ENCODE peak calls at places on chromosome 21, in five cellular contexts. D is stimulated activated CD8-positive, alpha-beta memory T cell treated with anti-CD3 and anti-CD28 coated beads, Interleukin-15, amount 100 ng/mL, for 24 hours; L is HT1080; R is lung microvascular endothelial cell; W is activated T-cell treated with anti-CD3 and anti-CD28 coated beads, Interleukin-2, amount 50 U/mL, for 72 hours. V is an unnamed sample.

GRCh38 chr21:39208624-39209333 is 25.5 kb upstream of the PSMG1 start:
- DNase-seq in D (no peak), W (no peak), R (no peak), L (no peak), V (no peak)

GRCh38 chr21:45618846-45619485 is 24.6 kb upstream of the PCBP3 start:
- DNase-seq in L (no peak), W (no peak), D (no peak), R (no peak), V (no peak)

GRCh38 chr21:43834146-43834905 is 30.7 kb upstream of the AGPAT3 start:
- DNase-seq in L (no peak), W (no peak), R (no peak), D (no peak), V (peak; percentile 68)

GRCh38 chr21:33022828-33023573 is 2.7 kb upstream of the OLIG2 start:
- DNase-seq in W (no peak), R (no peak), L (no peak), D (no peak), V (no peak)

GRCh38 chr21:45331521-45332257 is 44.0 kb upstream of the POFUT2 start:
- DNase-seq in D (no peak), W (no peak), R (no peak), L (no peak), V (peak; percentile 51)

GRCh38 chr21:37006521-37007291 is at the start of gene RIPPLY3:
- DNase-seq in W (peak; percentile 31), D (no peak), L (no peak), R (peak; percentile 3), V (peak; percentile 83)

GRCh38 chr21:36753556-36753955 is 54.6 kb downstream of the SIM2 start:
- DNase-seq in W (no peak), R (peak; percentile 61), L (peak; percentile 41), D (no peak), V (no peak)

GRCh38 chr21:44568261-44568660 is 5.3 kb upstream of the KRTAP10-4 start:
- DNase-seq in R (no peak), W (no peak), D (no peak), L (no peak), V (no peak)

GRCh38 chr21:45990741-45991605 is 9.4 kb downstream of the COL6A1 start:
- DNase-seq in R (no peak), W (no peak), D (no peak), L (no peak), V (peak; percentile 77)

GRCh38 chr21:21029159-21029558 is 30.9 kb downstream of the NCAM2 start:
- DNase-seq in L (peak; percentile 12), D (no peak), W (no peak), R (no peak), V (no peak)

GRCh38 chr21:16418211-16418610 is 688.4 kb downstream of the USP25 start:
- DNase-seq in D (no peak), W (no peak), R (peak; percentile 22), L (no peak), V (no peak)

GRCh38 chr21:43193651-43194302 is 25.0 kb downstream of the CRYAA start:
- DNase-seq in W (no peak), R (peak; percentile 82), L (peak; percentile 84), D (no peak), V (peak; percentile 63)

GRCh38 chr21:39119696-39120290 is 63.5 kb downstream of the PSMG1 start:
- DNase-seq in W (no peak), R (no peak), L (no peak), D (no peak), V (no peak)

GRCh38 chr21:46191686-46192575 is 7.7 kb upstream of the SPATC1L start:
- DNase-seq in L (no peak), R (no peak), D (no peak), W (no peak), V (no peak)

GRCh38 chr21:34922487-34922886 is 126.6 kb downstream of the RUNX1 start:
- DNase-seq in R (no peak), L (no peak), D (no peak), W (no peak), V (no peak)

GRCh38 chr21:25171438-25171837 is 435.8 kb downstream of the MRPL39 start:
- DNase-seq in D (no peak), W (no peak), L (peak; percentile 72), R (no peak), V (no peak)

GRCh38 chr21:42731264-42732032 is 78.0 kb downstream of the PDE9A start:
- DNase-seq in L (no peak), W (no peak), D (no peak), R (no peak), V (no peak)

GRCh38 chr21:42590431-42591131 is 62.8 kb upstream of the PDE9A start:
- DNase-seq in L (no peak), W (peak; percentile 16), D (no peak), R (no peak), V (peak; percentile 14)

GRCh38 chr21:42614391-42614790 is 39.0 kb upstream of the PDE9A start:
- DNase-seq in D (no peak), L (no peak), R (no peak), W (peak; percentile 68), V (no peak)

GRCh38 chr21:41168391-41169257 is 664 bp downstream of the BACE2 start:
- DNase-seq in W (peak; percentile 12), L (peak; percentile 48), D (no peak), R (peak; percentile 41), V (peak; percentile 56)

GRCh38 chr21:39637197-39637970 is 24.6 kb downstream of the B3GALT5 start:
- DNase-seq in L (no peak), R (no peak), W (no peak), D (no peak), V (no peak)

GRCh38 chr21:28872218-28872617 is 120.5 kb downstream of the LTN1 start:
- DNase-seq in R (no peak), L (no peak), D (no peak), W (no peak), V (no peak)

GRCh38 chr21:45448810-45449657 is 44.1 kb downstream of the COL18A1 start:
- DNase-seq in R (no peak), W (no peak), D (no peak), L (no peak), V (no peak)

GRCh38 chr21:31894441-31894840 is 21.6 kb downstream of the HUNK start:
- DNase-seq in R (no peak), L (no peak), D (no peak), W (no peak), V (no peak)

GRCh38 chr21:32348604-32349332 is 44.0 kb downstream of the URB1 start:
- DNase-seq in L (no peak), D (no peak), W (no peak), R (no peak), V (peak; percentile 32)

GRCh38 chr21:36145259-36145658 is 10.4 kb downstream of the CBR3 start:
- DNase-seq in L (no peak), D (no peak), W (no peak), R (no peak), V (no peak)

GRCh38 chr21:28884481-28884880 is 108.2 kb downstream of the LTN1 start:
- DNase-seq in D (no peak), W (no peak), L (no peak), R (peak; percentile 6), V (no peak)

GRCh38 chr21:45330075-45330781 is 42.5 kb upstream of the POFUT2 start:
- DNase-seq in W (no peak), R (peak; percentile 45), D (no peak), L (peak; percentile 73), V (peak; percentile 86)

GRCh38 chr21:42527489-42528158 is 14.0 kb downstream of the SLC37A1 start:
- DNase-seq in W (peak; percentile 66), D (no peak), L (no peak), R (no peak), V (no peak)

GRCh38 chr21:42414553-42414927 is 10.8 kb downstream of the UBASH3A start:
- DNase-seq in R (no peak), D (no peak), W (no peak), L (no peak), V (no peak)

GRCh38 chr21:33022489-33022827 is 3.3 kb upstream of the OLIG2 start:
- DNase-seq in D (no peak), L (no peak), W (no peak), R (no peak), V (peak; percentile 51)

GRCh38 chr21:17819878-17820232 is 699 bp upstream of the C21orf91 start:
- DNase-seq in L (no peak), W (no peak), D (no peak), R (no peak), V (no peak)

GRCh38 chr21:23725576-23725975 is 1881.7 kb downstream of the MRPL39 start:
- DNase-seq in L (peak; percentile 3), R (no peak), D (no peak), W (no peak), V (no peak)

V was measured in upper lobe of left lung.